ENCODE peak calls at places on chromosomes 12 and 14, in seven cellular contexts. One of them, this sample, is unnamed.

GRCh38 chr14:95313707-95314106 is 6.0 kb downstream of the CLMN start:
- DNase-seq in fibroblast of the aortic adventitia: peak
- DNase-seq in cardiac fibroblast: peak
- DNase-seq in bronchial epithelial cell: peak
- DNase-seq in fibroblast of villous mesenchyme: peak
- DNase-seq in HFFc6: peak
- DNase-seq in right atrium auricular region: peak
- DNase-seq in this sample: no peak

GRCh38 chr14:73140924-73141323 is 4.6 kb downstream of the PSEN1 start:
- DNase-seq in HFFc6: no peak
- DNase-seq in fibroblast of villous mesenchyme: no peak
- DNase-seq in fibroblast of the aortic adventitia: no peak
- DNase-seq in right atrium auricular region: no peak
- DNase-seq in bronchial epithelial cell: no peak
- DNase-seq in cardiac fibroblast: no peak
- DNase-seq in this sample: no peak

GRCh38 chr12:51262758-51263177 is 7.4 kb downstream of the SMAGP start:
- DNase-seq in cardiac fibroblast: peak
- DNase-seq in bronchial epithelial cell: peak
- DNase-seq in HFFc6: peak
- DNase-seq in right atrium auricular region: no peak
- DNase-seq in fibroblast of the aortic adventitia: peak
- DNase-seq in fibroblast of villous mesenchyme: peak
- DNase-seq in this sample: peak

GRCh38 chr12:92673756-92674155 is 29.0 kb upstream of the PLEKHG7 start:
- DNase-seq in right atrium auricular region: no peak
- DNase-seq in HFFc6: no peak
- DNase-seq in bronchial epithelial cell: no peak
- DNase-seq in fibroblast of villous mesenchyme: no peak
- DNase-seq in fibroblast of the aortic adventitia: no peak
- DNase-seq in cardiac fibroblast: no peak
- DNase-seq in this sample: no peak

GRCh38 chr14:53683229-53683628 is 273.4 kb downstream of the BMP4 start:
- DNase-seq in bronchial epithelial cell: peak
- DNase-seq in fibroblast of the aortic adventitia: no peak
- DNase-seq in HFFc6: no peak
- DNase-seq in fibroblast of villous mesenchyme: no peak
- DNase-seq in right atrium auricular region: no peak
- DNase-seq in cardiac fibroblast: no peak
- DNase-seq in this sample: no peak

GRCh38 chr12:4700621-4701026 is 19.6 kb upstream of the GALNT8 start:
- DNase-seq in bronchial epithelial cell: peak
- DNase-seq in fibroblast of villous mesenchyme: peak
- DNase-seq in cardiac fibroblast: peak
- DNase-seq in fibroblast of the aortic adventitia: peak
- DNase-seq in HFFc6: no peak
- DNase-seq in right atrium auricular region: peak
- DNase-seq in this sample: no peak

GRCh38 chr12:100826323-100826722 is 31.7 kb downstream of the ANO4 start:
- DNase-seq in bronchial epithelial cell: peak
- DNase-seq in right atrium auricular region: no peak
- DNase-seq in HFFc6: peak
- DNase-seq in cardiac fibroblast: peak
- DNase-seq in fibroblast of the aortic adventitia: peak
- DNase-seq in fibroblast of villous mesenchyme: peak
- DNase-seq in this sample: peak

GRCh38 chr12:48999371-49000131 is at the start of gene DDN:
- DNase-seq in HFFc6: peak
- DNase-seq in right atrium auricular region: no peak
- DNase-seq in fibroblast of the aortic adventitia: no peak
- DNase-seq in fibroblast of villous mesenchyme: no peak
- DNase-seq in cardiac fibroblast: peak
- DNase-seq in bronchial epithelial cell: no peak
- DNase-seq in this sample: peak

GRCh38 chr12:6451348-6452244 is at the start of gene TAPBPL:
- DNase-seq in fibroblast of the aortic adventitia: peak
- DNase-seq in bronchial epithelial cell: peak
- DNase-seq in HFFc6: peak
- DNase-seq in fibroblast of villous mesenchyme: peak
- DNase-seq in right atrium auricular region: peak
- DNase-seq in cardiac fibroblast: peak
- DNase-seq in this sample: peak

GRCh38 chr12:132056959-132057358 is 87.2 kb downstream of the DDX51 start:
- DNase-seq in bronchial epithelial cell: no peak
- DNase-seq in right atrium auricular region: no peak
- DNase-seq in HFFc6: no peak
- DNase-seq in fibroblast of villous mesenchyme: no peak
- DNase-seq in cardiac fibroblast: no peak
- DNase-seq in fibroblast of the aortic adventitia: no peak
- DNase-seq in this sample: no peak

GRCh38 chr12:19186722-19187661 is 57.5 kb downstream of the PLEKHA5 start:
- DNase-seq in fibroblast of the aortic adventitia: peak
- DNase-seq in fibroblast of villous mesenchyme: peak
- DNase-seq in cardiac fibroblast: peak
- DNase-seq in HFFc6: peak
- DNase-seq in bronchial epithelial cell: peak
- DNase-seq in right atrium auricular region: no peak
- DNase-seq in this sample: no peak

GRCh38 chr12:46489951-46490388 is 117.4 kb upstream of the SLC38A2 start:
- DNase-seq in HFFc6: no peak
- DNase-seq in right atrium auricular region: no peak
- DNase-seq in cardiac fibroblast: peak
- DNase-seq in fibroblast of the aortic adventitia: peak
- DNase-seq in fibroblast of villous mesenchyme: no peak
- DNase-seq in bronchial epithelial cell: no peak
- DNase-seq in this sample: no peak

GRCh38 chr14:64091217-64091616 is 203.0 kb downstream of the ESR2 start:
- DNase-seq in fibroblast of villous mesenchyme: no peak
- DNase-seq in fibroblast of the aortic adventitia: no peak
- DNase-seq in bronchial epithelial cell: no peak
- DNase-seq in HFFc6: no peak
- DNase-seq in cardiac fibroblast: no peak
- DNase-seq in right atrium auricular region: no peak
- DNase-seq in this sample: no peak

GRCh38 chr14:39488600-39488999 is 56.4 kb upstream of the FBXO33 start:
- DNase-seq in fibroblast of villous mesenchyme: no peak
- DNase-seq in bronchial epithelial cell: no peak
- DNase-seq in right atrium auricular region: no peak
- DNase-seq in fibroblast of the aortic adventitia: peak
- DNase-seq in cardiac fibroblast: peak
- DNase-seq in HFFc6: peak
- DNase-seq in this sample: peak

GRCh38 chr12:13046914-13047472 is 2.8 kb downstream of the FAM234B start:
- DNase-seq in fibroblast of villous mesenchyme: no peak
- DNase-seq in right atrium auricular region: no peak
- DNase-seq in HFFc6: no peak
- DNase-seq in bronchial epithelial cell: no peak
- DNase-seq in fibroblast of the aortic adventitia: no peak
- DNase-seq in cardiac fibroblast: no peak
- DNase-seq in this sample: no peak

GRCh38 chr12:13045816-13046215 is 1.6 kb downstream of the FAM234B start:
- DNase-seq in bronchial epithelial cell: no peak
- DNase-seq in HFFc6: no peak
- DNase-seq in right atrium auricular region: no peak
- DNase-seq in cardiac fibroblast: peak
- DNase-seq in fibroblast of villous mesenchyme: no peak
- DNase-seq in fibroblast of the aortic adventitia: no peak
- DNase-seq in this sample: no peak

GRCh38 chr12:13044859-13045384 is 741 bp downstream of the FAM234B start:
- DNase-seq in fibroblast of villous mesenchyme: no peak
- DNase-seq in right atrium auricular region: no peak
- DNase-seq in fibroblast of the aortic adventitia: peak
- DNase-seq in cardiac fibroblast: peak
- DNase-seq in bronchial epithelial cell: peak
- DNase-seq in HFFc6: no peak
- DNase-seq in this sample: no peak

GRCh38 chr12:13042666-13043230 is 1.4 kb upstream of the FAM234B start:
- DNase-seq in cardiac fibroblast: no peak
- DNase-seq in HFFc6: no peak
- DNase-seq in bronchial epithelial cell: no peak
- DNase-seq in fibroblast of the aortic adventitia: no peak
- DNase-seq in fibroblast of villous mesenchyme: no peak
- DNase-seq in right atrium auricular region: no peak
- DNase-seq in this sample: no peak

GRCh38 chr12:13044002-13044858 is at the start of gene FAM234B:
- DNase-seq in fibroblast of villous mesenchyme: peak
- DNase-seq in cardiac fibroblast: peak
- DNase-seq in HFFc6: peak
- DNase-seq in fibroblast of the aortic adventitia: peak
- DNase-seq in right atrium auricular region: peak
- DNase-seq in bronchial epithelial cell: peak
- DNase-seq in this sample: peak
- TF ChIP-seq CTCF in fibroblast of villous mesenchyme: peak
- TF ChIP-seq CTCF in cardiac fibroblast: no peak
- TF ChIP-seq CTCF in HFFc6: peak
- TF ChIP-seq CTCF in fibroblast of the aortic adventitia: peak
- TF ChIP-seq CTCF in right atrium auricular region: peak
- TF ChIP-seq CTCF in bronchial epithelial cell: peak
- TF ChIP-seq CTCF in this sample: peak

DNA sequence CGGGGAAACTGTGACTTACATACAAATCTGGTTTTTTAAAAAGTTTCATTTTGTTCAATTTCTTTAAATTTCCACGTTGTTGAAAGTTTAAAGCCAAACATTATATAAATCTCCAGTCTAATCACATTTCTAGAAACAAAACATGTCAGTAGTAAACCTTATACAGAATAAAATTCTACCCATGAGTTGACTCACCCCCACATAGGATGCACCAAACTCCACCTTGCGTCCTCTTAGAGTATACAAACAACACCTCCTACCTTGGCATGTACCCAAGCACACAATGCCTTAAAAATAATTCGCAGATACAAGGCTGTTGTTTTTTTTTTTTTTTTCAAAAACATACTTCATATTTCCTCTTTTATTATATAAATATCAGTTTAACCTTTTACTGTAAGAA is 3.4 kb downstream of the FBXL14 start:
- DNase-seq in HFFc6: peak
- DNase-seq in cardiac fibroblast: no peak
- DNase-seq in bronchial epithelial cell: peak
- DNase-seq in fibroblast of villous mesenchyme: peak
- DNase-seq in fibroblast of the aortic adventitia: no peak
- DNase-seq in right atrium auricular region: no peak
- DNase-seq in this sample: no peak
- TF ChIP-seq CTCF in HFFc6: peak
- TF ChIP-seq CTCF in cardiac fibroblast: peak
- TF ChIP-seq CTCF in bronchial epithelial cell: peak
- TF ChIP-seq CTCF in fibroblast of villous mesenchyme: peak
- TF ChIP-seq CTCF in fibroblast of the aortic adventitia: peak
- TF ChIP-seq CTCF in right atrium auricular region: no peak
- TF ChIP-seq CTCF in this sample: no peak

GRCh38 chr14:22502551-22502950 is 86.5 kb downstream of the DAD1 start:
- DNase-seq in bronchial epithelial cell: no peak
- DNase-seq in right atrium auricular region: no peak
- DNase-seq in cardiac fibroblast: no peak
- DNase-seq in fibroblast of villous mesenchyme: no peak
- DNase-seq in HFFc6: no peak
- DNase-seq in fibroblast of the aortic adventitia: no peak
- DNase-seq in this sample: no peak
- TF ChIP-seq CTCF in bronchial epithelial cell: no peak
- TF ChIP-seq CTCF in right atrium auricular region: no peak
- TF ChIP-seq CTCF in cardiac fibroblast: no peak
- TF ChIP-seq CTCF in fibroblast of villous mesenchyme: no peak
- TF ChIP-seq CTCF in HFFc6: no peak
- TF ChIP-seq CTCF in fibroblast of the aortic adventitia: no peak
- TF ChIP-seq CTCF in this sample: no peak

DNA sequence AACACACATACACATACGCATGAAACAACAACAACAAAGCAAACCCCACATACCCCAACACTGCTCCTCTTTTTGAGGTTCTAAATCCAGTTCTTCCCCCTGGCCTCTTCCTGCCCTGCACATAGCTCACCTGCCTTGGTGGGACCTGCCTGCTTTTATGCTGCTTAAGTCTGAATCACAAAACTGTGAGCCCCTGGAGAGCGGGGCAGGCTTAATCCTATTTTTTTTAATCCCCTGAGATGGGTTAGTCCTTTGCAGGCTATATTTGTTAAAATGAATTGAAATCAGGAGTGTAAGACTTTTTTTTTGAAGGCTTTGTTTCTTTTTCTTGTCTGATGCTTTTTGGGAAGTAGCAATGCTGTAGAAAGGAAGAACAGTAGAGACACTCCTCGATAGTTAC is 84.6 kb upstream of the MAX start:
- DNase-seq in cardiac fibroblast: no peak
- DNase-seq in bronchial epithelial cell: no peak
- DNase-seq in HFFc6: no peak
- DNase-seq in fibroblast of the aortic adventitia: no peak
- DNase-seq in fibroblast of villous mesenchyme: no peak
- DNase-seq in right atrium auricular region: no peak
- DNase-seq in this sample: no peak
- TF ChIP-seq CTCF in cardiac fibroblast: no peak
- TF ChIP-seq CTCF in bronchial epithelial cell: no peak
- TF ChIP-seq CTCF in HFFc6: no peak
- TF ChIP-seq CTCF in fibroblast of the aortic adventitia: no peak
- TF ChIP-seq CTCF in fibroblast of villous mesenchyme: no peak
- TF ChIP-seq CTCF in right atrium auricular region: no peak
- TF ChIP-seq CTCF in this sample: no peak

GRCh38 chr12:69783365-69783764 is 41.7 kb upstream of the MYRFL start:
- DNase-seq in cardiac fibroblast: no peak
- DNase-seq in bronchial epithelial cell: peak
- DNase-seq in fibroblast of the aortic adventitia: no peak
- DNase-seq in HFFc6: no peak
- DNase-seq in right atrium auricular region: no peak
- DNase-seq in fibroblast of villous mesenchyme: no peak
- DNase-seq in this sample: no peak

DNA sequence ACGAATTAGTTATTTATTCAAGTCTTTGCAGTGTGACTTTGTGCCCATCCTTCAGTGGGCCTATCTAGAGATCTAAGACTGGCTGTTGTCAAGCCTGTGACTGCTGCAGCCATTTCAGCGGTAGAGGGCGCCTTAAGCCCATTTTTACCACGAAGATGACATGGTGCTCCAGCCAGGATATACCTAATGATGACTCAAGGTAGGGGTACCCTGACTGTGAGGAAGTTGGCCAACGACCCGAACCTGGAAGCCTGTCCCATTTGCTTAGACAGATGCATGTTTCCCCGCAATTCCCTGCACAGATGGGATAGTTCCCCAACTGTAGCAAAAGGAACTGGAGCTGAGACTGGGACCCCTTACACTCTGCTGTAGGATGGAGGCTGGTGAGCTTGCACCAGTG is 41.3 kb downstream of the RAB3IP start:
- DNase-seq in HFFc6: peak
- DNase-seq in bronchial epithelial cell: peak
- DNase-seq in fibroblast of villous mesenchyme: peak
- DNase-seq in right atrium auricular region: no peak
- DNase-seq in fibroblast of the aortic adventitia: peak
- DNase-seq in cardiac fibroblast: peak
- DNase-seq in this sample: peak
- TF ChIP-seq CTCF in HFFc6: peak
- TF ChIP-seq CTCF in bronchial epithelial cell: peak
- TF ChIP-seq CTCF in fibroblast of villous mesenchyme: peak
- TF ChIP-seq CTCF in right atrium auricular region: no peak
- TF ChIP-seq CTCF in fibroblast of the aortic adventitia: peak
- TF ChIP-seq CTCF in cardiac fibroblast: peak
- TF ChIP-seq CTCF in this sample: peak

GRCh38 chr12:1791104-1791927 is 29.0 kb upstream of the LRTM2 start:
- DNase-seq in fibroblast of villous mesenchyme: peak
- DNase-seq in fibroblast of the aortic adventitia: peak
- DNase-seq in HFFc6: peak
- DNase-seq in right atrium auricular region: no peak
- DNase-seq in cardiac fibroblast: peak
- DNase-seq in bronchial epithelial cell: peak
- DNase-seq in this sample: peak
- TF ChIP-seq CTCF in fibroblast of villous mesenchyme: peak
- TF ChIP-seq CTCF in fibroblast of the aortic adventitia: peak
- TF ChIP-seq CTCF in HFFc6: peak
- TF ChIP-seq CTCF in right atrium auricular region: peak
- TF ChIP-seq CTCF in cardiac fibroblast: peak
- TF ChIP-seq CTCF in bronchial epithelial cell: peak
- TF ChIP-seq CTCF in this sample: peak

This sample was measured in nephron progenitor cell.